ENCODE peak calls at places on chromosomes 7 and 10, in ten cellular contexts. X, U, C, Y, A, O, E, H, Q and L are unnamed samples.

GRCh38 chr10:96130326-96130758 is 245 bp downstream of the ZNF518A start:
- DNase-seq in X (peak), U (peak), C (peak), Y (peak), A (peak), O (peak), E (peak), H (peak), Q (no peak), L (peak)

GRCh38 chr10:129951251-129951808 is 12.7 kb downstream of the EBF3 start:
- DNase-seq in X (no peak), U (peak), C (no peak), Y (no peak), A (peak), O (no peak), E (no peak), H (no peak), Q (peak), L (no peak)

GRCh38 chr10:69633673-69634635 is 3.9 kb downstream of the FAM241B start:
- DNase-seq in X (no peak), U (no peak), C (no peak), Y (no peak), A (no peak), O (no peak), E (no peak), H (no peak), Q (no peak), L (peak)

GRCh38 chr7:49327155-49327554 is 402.8 kb downstream of the CDC14C start:
- DNase-seq in X (no peak), U (no peak), C (no peak), Y (no peak), A (no peak), O (no peak), E (no peak), H (no peak), Q (no peak), L (no peak)

GRCh38 chr7:28722684-28723083 is 235.4 kb downstream of the TRIL start:
- DNase-seq in X (no peak), U (no peak), C (no peak), Y (no peak), A (no peak), O (no peak), E (no peak), H (no peak), Q (no peak), L (no peak)

GRCh38 chr7:3321206-3321605 is 20.2 kb downstream of the SDK1 start:
- DNase-seq in X (no peak), U (no peak), C (no peak), Y (no peak), A (no peak), O (no peak), E (no peak), H (no peak), Q (no peak), L (no peak)

GRCh38 chr10:7444576-7445226 is 33.9 kb upstream of the SFMBT2 start:
- DNase-seq in X (no peak), U (no peak), C (no peak), Y (no peak), A (no peak), O (no peak), E (no peak), H (no peak), Q (no peak), L (no peak)

GRCh38 chr7:75715864-75716263 is 22.9 kb downstream of the HIP1 start:
- DNase-seq in X (no peak), U (no peak), C (no peak), Y (no peak), A (no peak), O (no peak), E (no peak), H (no peak), Q (no peak), L (no peak)

GRCh38 chr10:52115823-52116222 is 198.3 kb upstream of the DKK1 start:
- DNase-seq in X (no peak), U (no peak), C (peak), Y (peak), A (no peak), O (peak), E (peak), H (no peak), Q (peak), L (no peak)

GRCh38 chr10:5283305-5284158 is 81.2 kb upstream of the UCN3 start:
- DNase-seq in X (peak), U (peak), C (peak), Y (no peak), A (peak), O (peak), E (no peak), H (peak), Q (peak), L (peak)

GRCh38 chr10:111093741-111094380 is 17.0 kb downstream of the ADRA2A start:
- DNase-seq in X (no peak), U (no peak), C (peak), Y (peak), A (peak), O (peak), E (no peak), H (no peak), Q (peak), L (no peak)

GRCh38 chr10:74244097-74244685 is 93.2 kb downstream of the ADK start:
- DNase-seq in X (peak), U (peak), C (peak), Y (no peak), A (peak), O (peak), E (no peak), H (no peak), Q (peak), L (no peak)

GRCh38 chr7:2321020-2321419 is 6.8 kb upstream of the SNX8 start:
- DNase-seq in X (no peak), U (no peak), C (peak), Y (no peak), A (peak), O (no peak), E (no peak), H (no peak), Q (peak), L (no peak)

GRCh38 chr10:86329093-86329710 is 37.4 kb downstream of the GRID1 start:
- DNase-seq in X (no peak), U (no peak), C (no peak), Y (no peak), A (no peak), O (no peak), E (no peak), H (no peak), Q (no peak), L (no peak)

GRCh38 chr10:59285073-59285472 is 77.3 kb downstream of the FAM13C start:
- DNase-seq in X (no peak), U (no peak), C (no peak), Y (no peak), A (no peak), O (no peak), E (no peak), H (no peak), Q (no peak), L (no peak)

GRCh38 chr10:120543291-120543690 is 86.3 kb downstream of the PLPP4 start:
- DNase-seq in X (no peak), U (no peak), C (no peak), Y (no peak), A (no peak), O (no peak), E (no peak), H (no peak), Q (no peak), L (no peak)

GRCh38 chr7:1579481-1580421 is 9.9 kb upstream of the PSMG3 start:
- DNase-seq in X (no peak), U (peak), C (peak), Y (no peak), A (peak), O (peak), E (no peak), H (peak), Q (peak), L (peak)

GRCh38 chr10:105579112-105579511 is 938.0 kb downstream of the SORCS3 start:
- DNase-seq in X (no peak), U (no peak), C (no peak), Y (no peak), A (no peak), O (no peak), E (no peak), H (no peak), Q (no peak), L (no peak)

GRCh38 chr7:75732764-75733630 is 5.7 kb downstream of the HIP1 start:
- DNase-seq in X (no peak), U (no peak), C (peak), Y (peak), A (peak), O (peak), E (peak), H (no peak), Q (peak), L (no peak)